ENCODE peak calls at places on chromosomes 5 and 9, in five cellular contexts. I is effector memory CD4-positive, alpha-beta T cell; L is neuronal stem cell; R is lower lobe of right lung; U is WERI-Rb-1. C is an unnamed sample. For H3K36me3, the result is how much of the 10 kb centered on the place peaks cover.

GRCh38 chr5:132688536-132689409 is 15.0 kb downstream of the IL4 start:
- DNase-seq in I (no peak), L (no peak), R (no peak), U (no peak), C (no peak)

GRCh38 chr5:139394123-139394653 is 716 bp downstream of the PROB1 start:
- DNase-seq in I (no peak), L (no peak), R (no peak), U (no peak), C (no peak)

GRCh38 chr5:16886366-16886736 is 49.7 kb downstream of the MYO10 start:
- DNase-seq in I (no peak), L (no peak), R (no peak), U (no peak), C (no peak)

GRCh38 chr9:7266911-7267555 is 509.3 kb downstream of the KDM4C start:
- DNase-seq in I (no peak), L (peak), R (no peak), U (no peak), C (no peak)

GRCh38 chr5:66209350-66209749 is 65.2 kb downstream of the SREK1 start:
- DNase-seq in I (no peak), L (no peak), R (no peak), U (no peak), C (no peak)

GRCh38 chr5:101976933-101977332 is 319.2 kb downstream of the SLCO4C1 start:
- DNase-seq in I (no peak), L (no peak), R (no peak), U (no peak), C (no peak)

GRCh38 chr9:36298566-36298965 is 40.3 kb upstream of the GNE start:
- DNase-seq in I (no peak), L (no peak), R (no peak), U (no peak), C (peak)

GRCh38 chr5:57175586-57175985 is 1.7 kb downstream of the GPBP1 start:
- DNase-seq in I (no peak), L (no peak), R (no peak), U (no peak), C (peak)

GRCh38 chr5:142432961-142433360 is 108.1 kb upstream of the SPRY4 start:
- DNase-seq in I (peak), L (no peak), R (no peak), U (no peak), C (no peak)

GRCh38 chr5:150763023-150763793 is 4.4 kb upstream of the DCTN4 start:
- DNase-seq in I (no peak), L (no peak), R (no peak), U (no peak), C (no peak)

GRCh38 chr5:54838843-54839242 is 146.6 kb downstream of the ESM1 start:
- DNase-seq in I (no peak), L (no peak), R (no peak), U (no peak), C (no peak)

GRCh38 chr9:13354733-13355132 is 75.2 kb upstream of the MPDZ start:
- DNase-seq in I (no peak), L (no peak), R (no peak), U (no peak), C (no peak)

GRCh38 chr5:99949361-99949760 is 585.8 kb upstream of the FAM174A start:
- DNase-seq in I (no peak), L (no peak), R (no peak), U (no peak), C (no peak)

GRCh38 chr5:139474815-139475791 is 4.3 kb downstream of the SMIM33 start:
- DNase-seq in I (no peak), L (no peak), R (no peak), U (peak), C (no peak)

GRCh38 chr5:149001154-149001553 is 61.7 kb downstream of the SH3TC2 start:
- DNase-seq in I (no peak), L (no peak), R (no peak), U (no peak), C (no peak)

GRCh38 chr5:127987354-127988148 is 96.0 kb upstream of the SLC12A2 start:
- DNase-seq in I (no peak), L (no peak), R (no peak), U (peak), C (no peak)

GRCh38 chr5:120465281-120465961 is 1.3 kb downstream of the PRR16 start:
- DNase-seq in I (no peak), L (peak), R (no peak), U (peak), C (peak)

GRCh38 chr9:1939926-1940368 is 75.2 kb upstream of the SMARCA2 start:
- DNase-seq in I (no peak), L (no peak), R (peak), U (peak), C (peak)

GRCh38 chr5:140575309-140575708 is 10.7 kb downstream of the SLC35A4 start:
- DNase-seq in I (no peak), L (no peak), R (peak), U (peak), C (peak)

GRCh38 chr5:169697976-169698375 is 60.9 kb downstream of the DOCK2 start:
- DNase-seq in I (no peak), L (no peak), R (no peak), U (no peak), C (no peak)
- H3K36me3 ChIP-seq in I (half or more), L (under half), R (half or more), U (under half), C (under half)

GRCh38 chr9:318646-319045 is 104.0 kb downstream of the DOCK8 start:
- DNase-seq in I (no peak), L (no peak), R (no peak), U (no peak), C (no peak)

GRCh38 chr9:311837-312236 is 97.2 kb downstream of the DOCK8 start:
- DNase-seq in I (no peak), L (no peak), R (no peak), U (no peak), C (peak)

GRCh38 chr9:312596-313320 is 98.1 kb downstream of the DOCK8 start:
- DNase-seq in I (no peak), L (no peak), R (no peak), U (no peak), C (peak)

DNA sequence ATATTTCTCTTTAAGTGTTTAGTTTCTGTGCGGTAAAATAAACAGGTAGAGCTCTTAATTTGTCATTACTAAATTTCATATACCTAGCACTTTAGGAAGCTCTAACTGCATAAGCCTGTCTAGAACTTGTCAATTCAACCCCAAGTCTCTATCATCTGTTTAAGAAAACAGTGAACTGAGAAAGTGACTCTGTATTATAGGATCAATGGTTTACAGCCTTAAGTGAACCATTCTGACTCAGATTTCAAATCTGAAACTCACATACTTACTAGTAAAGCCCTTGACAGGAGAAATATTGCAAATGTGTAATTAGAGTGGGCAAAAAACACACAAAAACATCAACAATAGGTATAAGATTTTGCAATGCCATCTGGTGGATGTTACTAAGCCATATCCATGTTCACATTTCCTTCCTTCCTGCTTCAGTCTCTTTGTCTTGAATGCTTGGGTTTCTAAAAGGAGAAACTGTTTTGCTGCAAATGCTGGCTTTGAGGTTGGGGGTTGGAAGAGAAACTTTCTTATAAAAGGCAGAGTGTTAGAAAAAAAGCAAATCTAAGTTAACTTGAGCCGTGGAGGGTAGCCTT is 101.8 kb downstream of the DOCK8 start:
- DNase-seq in I (no peak), L (no peak), R (no peak), U (no peak), C (no peak)
- H3K36me3 ChIP-seq in I (half or more), L (under half), R (half or more), U (under half), C (under half)

GRCh38 chr9:121763561-121764370 is 112.3 kb downstream of the DAB2IP start:
- DNase-seq in I (no peak), L (no peak), R (no peak), U (no peak), C (no peak)
- H3K36me3 ChIP-seq in I (under half), L (half or more), R (half or more), U (half or more), C (under half)

DNA sequence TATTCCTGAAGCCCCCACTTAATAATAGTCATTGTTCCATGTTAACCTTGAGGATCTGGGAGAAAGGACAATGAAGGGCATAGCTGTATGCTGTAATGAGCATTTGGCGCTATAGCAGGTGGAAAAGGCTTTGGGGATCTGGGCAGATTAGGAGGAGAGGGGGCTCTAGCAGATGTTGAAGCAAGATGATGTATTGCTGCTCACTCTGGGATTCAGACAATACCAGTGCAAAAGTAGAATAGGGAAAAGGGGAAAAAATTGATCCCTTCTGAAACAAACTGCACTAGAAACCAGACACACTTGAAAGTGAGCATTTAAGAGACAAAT is 575.3 kb upstream of the MEF2C start:
- DNase-seq in I (no peak), L (no peak), R (no peak), U (peak), C (no peak)
- H3K36me3 ChIP-seq in I (under half), L (under half), R (under half), U (under half), C (under half)

GRCh38 chr5:78629590-78629989 is 19.0 kb downstream of the LHFPL2 start:
- DNase-seq in I (no peak), L (no peak), R (no peak), U (no peak), C (no peak)
- H3K36me3 ChIP-seq in I (under half), L (under half), R (under half), U (under half), C (under half)

C was measured in HAP-1.